ENCODE peak calls at places on chromosomes 5 and 9, in five cellular contexts. One of them, this sample, is unnamed.

GRCh38 chr5:140402258-140403074 is 833 bp downstream of the ANKHD1 start:
- DNase-seq in NCI-H2081: peak
- DNase-seq in heart left ventricle: no peak
- DNase-seq in SIG-M5: no peak
- DNase-seq in stimulated activated CD4-positive, alpha-beta T cell treated with anti-CD3 and anti-CD28 coated beads, Interleukin-2, amount 100 ng/mL, for 48 hours: peak
- DNase-seq in this sample: peak

GRCh38 chr9:2180171-2180570 is 165.0 kb downstream of the SMARCA2 start:
- DNase-seq in NCI-H2081: peak
- DNase-seq in stimulated activated CD4-positive, alpha-beta T cell treated with anti-CD3 and anti-CD28 coated beads, Interleukin-2, amount 100 ng/mL, for 48 hours: no peak
- DNase-seq in SIG-M5: no peak
- DNase-seq in heart left ventricle: no peak
- DNase-seq in this sample: no peak

GRCh38 chr5:151408633-151409243 is 38.7 kb upstream of the SLC36A1 start:
- DNase-seq in NCI-H2081: no peak
- DNase-seq in heart left ventricle: no peak
- DNase-seq in SIG-M5: no peak
- DNase-seq in stimulated activated CD4-positive, alpha-beta T cell treated with anti-CD3 and anti-CD28 coated beads, Interleukin-2, amount 100 ng/mL, for 48 hours: no peak
- DNase-seq in this sample: no peak

GRCh38 chr5:98458004-98458403 is 315.5 kb upstream of the RGMB start:
- DNase-seq in SIG-M5: no peak
- DNase-seq in stimulated activated CD4-positive, alpha-beta T cell treated with anti-CD3 and anti-CD28 coated beads, Interleukin-2, amount 100 ng/mL, for 48 hours: no peak
- DNase-seq in NCI-H2081: no peak
- DNase-seq in heart left ventricle: no peak
- DNase-seq in this sample: no peak

GRCh38 chr9:81141952-81142351 is 547.4 kb downstream of the TLE1 start:
- DNase-seq in SIG-M5: no peak
- DNase-seq in heart left ventricle: no peak
- DNase-seq in NCI-H2081: no peak
- DNase-seq in stimulated activated CD4-positive, alpha-beta T cell treated with anti-CD3 and anti-CD28 coated beads, Interleukin-2, amount 100 ng/mL, for 48 hours: no peak
- DNase-seq in this sample: no peak

GRCh38 chr5:89028579-89029272 is 145.7 kb upstream of the MEF2C start:
- DNase-seq in stimulated activated CD4-positive, alpha-beta T cell treated with anti-CD3 and anti-CD28 coated beads, Interleukin-2, amount 100 ng/mL, for 48 hours: no peak
- DNase-seq in NCI-H2081: no peak
- DNase-seq in heart left ventricle: no peak
- DNase-seq in SIG-M5: no peak
- DNase-seq in this sample: no peak

GRCh38 chr9:107193251-107193650 is 89.8 kb upstream of the RAD23B start:
- DNase-seq in SIG-M5: no peak
- DNase-seq in NCI-H2081: no peak
- DNase-seq in heart left ventricle: no peak
- DNase-seq in stimulated activated CD4-positive, alpha-beta T cell treated with anti-CD3 and anti-CD28 coated beads, Interleukin-2, amount 100 ng/mL, for 48 hours: no peak
- DNase-seq in this sample: no peak

GRCh38 chr5:181221105-181221791 is 1.8 kb upstream of the TRIM41 start:
- DNase-seq in heart left ventricle: no peak
- DNase-seq in stimulated activated CD4-positive, alpha-beta T cell treated with anti-CD3 and anti-CD28 coated beads, Interleukin-2, amount 100 ng/mL, for 48 hours: no peak
- DNase-seq in NCI-H2081: no peak
- DNase-seq in SIG-M5: no peak
- DNase-seq in this sample: no peak

GRCh38 chr5:132057498-132058255 is 2.8 kb upstream of the IL3 start:
- DNase-seq in heart left ventricle: peak
- DNase-seq in NCI-H2081: no peak
- DNase-seq in SIG-M5: no peak
- DNase-seq in stimulated activated CD4-positive, alpha-beta T cell treated with anti-CD3 and anti-CD28 coated beads, Interleukin-2, amount 100 ng/mL, for 48 hours: no peak
- DNase-seq in this sample: no peak